ENCODE peak calls at places on chromosomes 11 and 22, in five cellular contexts. One of them, this sample, is unnamed.

GRCh38 chr11:108009497-108010360 is 1.0 kb downstream of the CUL5 start:
- DNase-seq in fibroblast of lung: peak; percentile 11
- DNase-seq in fibroblast of mammary gland: peak; percentile 18
- DNase-seq in cardiac fibroblast: peak; percentile 13
- DNase-seq in pancreas: no peak
- DNase-seq in this sample: peak; percentile 25

GRCh38 chr11:15199693-15200092 is 85.0 kb downstream of the INSC start:
- DNase-seq in fibroblast of lung: no peak
- DNase-seq in fibroblast of mammary gland: peak; percentile 79
- DNase-seq in cardiac fibroblast: peak; percentile 10
- DNase-seq in pancreas: peak; percentile 75
- DNase-seq in this sample: peak; percentile 39

GRCh38 chr22:21044931-21045584 is 688 bp upstream of the LRRC74B start:
- DNase-seq in fibroblast of lung: peak; percentile 57
- DNase-seq in fibroblast of mammary gland: peak; percentile 89
- DNase-seq in cardiac fibroblast: peak; percentile 73
- DNase-seq in pancreas: no peak
- DNase-seq in this sample: peak; percentile 64

GRCh38 chr11:13781153-13781552 is 112.7 kb downstream of the FAR1 start:
- DNase-seq in fibroblast of lung: no peak
- DNase-seq in fibroblast of mammary gland: no peak
- DNase-seq in cardiac fibroblast: no peak
- DNase-seq in pancreas: no peak
- DNase-seq in this sample: no peak

GRCh38 chr11:77411717-77412441 is 62.0 kb downstream of the PAK1 start:
- DNase-seq in fibroblast of lung: peak; percentile 81
- DNase-seq in fibroblast of mammary gland: peak; percentile 80
- DNase-seq in cardiac fibroblast: peak; percentile 88
- DNase-seq in pancreas: peak; percentile 92
- DNase-seq in this sample: peak; percentile 83

GRCh38 chr11:128506999-128507591 is 80.3 kb downstream of the ETS1 start:
- DNase-seq in fibroblast of lung: peak; percentile 99
- DNase-seq in fibroblast of mammary gland: peak; percentile 99
- DNase-seq in cardiac fibroblast: peak; percentile 94
- DNase-seq in pancreas: peak; percentile 73
- DNase-seq in this sample: peak; percentile 98

GRCh38 chr11:132901638-132902610 is 630.4 kb downstream of the OPCML start:
- DNase-seq in fibroblast of lung: no peak
- DNase-seq in fibroblast of mammary gland: no peak
- DNase-seq in cardiac fibroblast: no peak
- DNase-seq in pancreas: no peak
- DNase-seq in this sample: no peak

GRCh38 chr11:73965076-73965763 is 14.4 kb downstream of the DNAJB13 start:
- DNase-seq in fibroblast of lung: peak; percentile 14
- DNase-seq in fibroblast of mammary gland: peak; percentile 32
- DNase-seq in cardiac fibroblast: peak; percentile 28
- DNase-seq in pancreas: peak; percentile 35
- DNase-seq in this sample: peak; percentile 57

GRCh38 chr11:111759778-111760407 is 6.3 kb downstream of the PPP2R1B start:
- DNase-seq in fibroblast of lung: no peak
- DNase-seq in fibroblast of mammary gland: no peak
- DNase-seq in cardiac fibroblast: no peak
- DNase-seq in pancreas: no peak
- DNase-seq in this sample: no peak

GRCh38 chr22:48146426-48146825 is 1384.0 kb downstream of the TBC1D22A start:
- DNase-seq in fibroblast of lung: no peak
- DNase-seq in fibroblast of mammary gland: no peak
- DNase-seq in cardiac fibroblast: no peak
- DNase-seq in pancreas: no peak
- DNase-seq in this sample: no peak

GRCh38 chr11:118569670-118570069 is 2.5 kb upstream of the ARCN1 start:
- DNase-seq in fibroblast of lung: no peak
- DNase-seq in fibroblast of mammary gland: no peak
- DNase-seq in cardiac fibroblast: no peak
- DNase-seq in pancreas: no peak
- DNase-seq in this sample: no peak

GRCh38 chr11:124717786-124718634 is 21.7 kb upstream of the NRGN start:
- DNase-seq in fibroblast of lung: peak; percentile 28
- DNase-seq in fibroblast of mammary gland: peak; percentile 29
- DNase-seq in cardiac fibroblast: peak; percentile 44
- DNase-seq in pancreas: peak; percentile 59
- DNase-seq in this sample: no peak

GRCh38 chr11:110805764-110806163 is 93.5 kb upstream of the ARHGAP20 start:
- DNase-seq in fibroblast of lung: no peak
- DNase-seq in fibroblast of mammary gland: no peak
- DNase-seq in cardiac fibroblast: no peak
- DNase-seq in pancreas: no peak
- DNase-seq in this sample: no peak

GRCh38 chr22:50671641-50672040 is 982 bp upstream of the SHANK3 start:
- DNase-seq in fibroblast of lung: no peak
- DNase-seq in fibroblast of mammary gland: no peak
- DNase-seq in cardiac fibroblast: no peak
- DNase-seq in pancreas: no peak
- DNase-seq in this sample: no peak

GRCh38 chr22:22880645-22881044 is 7.0 kb upstream of the IGLL5 start:
- DNase-seq in fibroblast of lung: no peak
- DNase-seq in fibroblast of mammary gland: no peak
- DNase-seq in cardiac fibroblast: no peak
- DNase-seq in pancreas: no peak
- DNase-seq in this sample: no peak

GRCh38 chr22:23533328-23533762 is 46.7 kb downstream of the IGLL1 start:
- DNase-seq in fibroblast of lung: no peak
- DNase-seq in fibroblast of mammary gland: no peak
- DNase-seq in cardiac fibroblast: peak; percentile 52
- DNase-seq in pancreas: peak; percentile 63
- DNase-seq in this sample: peak; percentile 21

GRCh38 chr11:46279393-46280099 is 2.1 kb downstream of the CREB3L1 start:
- DNase-seq in fibroblast of lung: peak; percentile 80
- DNase-seq in fibroblast of mammary gland: peak; percentile 79
- DNase-seq in cardiac fibroblast: peak; percentile 84
- DNase-seq in pancreas: no peak
- DNase-seq in this sample: peak; percentile 70

GRCh38 chr11:67506426-67507032 is 1.4 kb upstream of the PITPNM1 start:
- DNase-seq in fibroblast of lung: no peak
- DNase-seq in fibroblast of mammary gland: no peak
- DNase-seq in cardiac fibroblast: no peak
- DNase-seq in pancreas: peak; percentile 61
- DNase-seq in this sample: no peak
- H3K4me3 ChIP-seq in fibroblast of lung: no peak overlapping the region
- H3K4me3 ChIP-seq in fibroblast of mammary gland: no peak overlapping the region
- H3K4me3 ChIP-seq in cardiac fibroblast: no peak overlapping the region
- H3K4me3 ChIP-seq in pancreas: peak overlapping the region; percentile 85
- H3K4me3 ChIP-seq in this sample: no peak overlapping the region

GRCh38 chr22:37119872-37120271 is 10.4 kb upstream of the TMPRSS6 start:
- DNase-seq in fibroblast of lung: no peak
- DNase-seq in fibroblast of mammary gland: no peak
- DNase-seq in cardiac fibroblast: no peak
- DNase-seq in pancreas: no peak
- DNase-seq in this sample: no peak

GRCh38 chr22:37122598-37123180 is 13.2 kb upstream of the TMPRSS6 start:
- DNase-seq in fibroblast of lung: no peak
- DNase-seq in fibroblast of mammary gland: no peak
- DNase-seq in cardiac fibroblast: no peak
- DNase-seq in pancreas: no peak
- DNase-seq in this sample: no peak

GRCh38 chr22:37123649-37124048 is 14.1 kb upstream of the TMPRSS6 start:
- DNase-seq in fibroblast of lung: no peak
- DNase-seq in fibroblast of mammary gland: no peak
- DNase-seq in cardiac fibroblast: no peak
- DNase-seq in pancreas: no peak
- DNase-seq in this sample: no peak

GRCh38 chr22:37120569-37121340 is 11.2 kb upstream of the TMPRSS6 start:
- DNase-seq in fibroblast of lung: no peak
- DNase-seq in fibroblast of mammary gland: no peak
- DNase-seq in cardiac fibroblast: no peak
- DNase-seq in pancreas: no peak
- DNase-seq in this sample: no peak

GRCh38 chr22:37121887-37122591 is 12.5 kb upstream of the TMPRSS6 start:
- DNase-seq in fibroblast of lung: no peak
- DNase-seq in fibroblast of mammary gland: peak; percentile 14
- DNase-seq in cardiac fibroblast: peak; percentile 35
- DNase-seq in pancreas: no peak
- DNase-seq in this sample: peak; percentile 9
- TF ChIP-seq CTCF in fibroblast of lung: no peak
- TF ChIP-seq CTCF in fibroblast of mammary gland: no peak
- TF ChIP-seq CTCF in cardiac fibroblast: peak; percentile 16
- TF ChIP-seq CTCF in pancreas: no peak
- TF ChIP-seq CTCF in this sample: no peak

GRCh38 chr11:65329503-65329902 is 4.1 kb upstream of the DPF2 start:
- DNase-seq in fibroblast of lung: no peak
- DNase-seq in fibroblast of mammary gland: no peak
- DNase-seq in cardiac fibroblast: no peak
- DNase-seq in pancreas: no peak
- DNase-seq in this sample: no peak
- H3K4me3 ChIP-seq in fibroblast of lung: no peak overlapping the region
- H3K4me3 ChIP-seq in fibroblast of mammary gland: no peak overlapping the region
- H3K4me3 ChIP-seq in cardiac fibroblast: no peak overlapping the region
- H3K4me3 ChIP-seq in pancreas: no peak overlapping the region
- H3K4me3 ChIP-seq in this sample: no peak overlapping the region

GRCh38 chr11:122816701-122817100 is 21.6 kb upstream of the CRTAM start:
- DNase-seq in fibroblast of lung: peak; percentile 50
- DNase-seq in fibroblast of mammary gland: no peak
- DNase-seq in cardiac fibroblast: peak; percentile 72
- DNase-seq in pancreas: no peak
- DNase-seq in this sample: no peak

GRCh38 chr11:122812612-122813011 is 25.7 kb upstream of the CRTAM start:
- DNase-seq in fibroblast of lung: no peak
- DNase-seq in fibroblast of mammary gland: no peak
- DNase-seq in cardiac fibroblast: no peak
- DNase-seq in pancreas: no peak
- DNase-seq in this sample: no peak

GRCh38 chr11:122815900-122816299 is 22.4 kb upstream of the CRTAM start:
- DNase-seq in fibroblast of lung: no peak
- DNase-seq in fibroblast of mammary gland: no peak
- DNase-seq in cardiac fibroblast: no peak
- DNase-seq in pancreas: no peak
- DNase-seq in this sample: no peak

GRCh38 chr11:122813176-122813917 is 25.0 kb upstream of the CRTAM start:
- DNase-seq in fibroblast of lung: no peak
- DNase-seq in fibroblast of mammary gland: no peak
- DNase-seq in cardiac fibroblast: no peak
- DNase-seq in pancreas: no peak
- DNase-seq in this sample: no peak

GRCh38 chr11:122814401-122814800 is 23.9 kb upstream of the CRTAM start:
- DNase-seq in fibroblast of lung: no peak
- DNase-seq in fibroblast of mammary gland: no peak
- DNase-seq in cardiac fibroblast: no peak
- DNase-seq in pancreas: no peak
- DNase-seq in this sample: no peak
- TF ChIP-seq CTCF in fibroblast of lung: peak; percentile 22
- TF ChIP-seq CTCF in fibroblast of mammary gland: peak; percentile 22
- TF ChIP-seq CTCF in cardiac fibroblast: peak; percentile 15
- TF ChIP-seq CTCF in pancreas: no peak
- TF ChIP-seq CTCF in this sample: peak; percentile 32

GRCh38 chr11:55949330-55949729 is 13.1 kb upstream of the OR5I1 start:
- DNase-seq in fibroblast of lung: no peak
- DNase-seq in fibroblast of mammary gland: no peak
- DNase-seq in cardiac fibroblast: no peak
- DNase-seq in pancreas: no peak
- DNase-seq in this sample: no peak
- H3K4me3 ChIP-seq in fibroblast of lung: no peak overlapping the region
- H3K4me3 ChIP-seq in fibroblast of mammary gland: no peak overlapping the region
- H3K4me3 ChIP-seq in cardiac fibroblast: no peak overlapping the region
- H3K4me3 ChIP-seq in pancreas: no peak overlapping the region
- H3K4me3 ChIP-seq in this sample: no peak overlapping the region

GRCh38 chr11:101848262-101848661 is 66.5 kb upstream of the CEP126 start:
- DNase-seq in fibroblast of lung: peak; percentile 65
- DNase-seq in fibroblast of mammary gland: peak; percentile 46
- DNase-seq in cardiac fibroblast: peak; percentile 31
- DNase-seq in pancreas: no peak
- DNase-seq in this sample: peak; percentile 44
- TF ChIP-seq CTCF in fibroblast of lung: peak; percentile 23
- TF ChIP-seq CTCF in fibroblast of mammary gland: peak; percentile 21
- TF ChIP-seq CTCF in cardiac fibroblast: peak; percentile 14
- TF ChIP-seq CTCF in pancreas: peak; percentile 17
- TF ChIP-seq CTCF in this sample: peak; percentile 19

DNA sequence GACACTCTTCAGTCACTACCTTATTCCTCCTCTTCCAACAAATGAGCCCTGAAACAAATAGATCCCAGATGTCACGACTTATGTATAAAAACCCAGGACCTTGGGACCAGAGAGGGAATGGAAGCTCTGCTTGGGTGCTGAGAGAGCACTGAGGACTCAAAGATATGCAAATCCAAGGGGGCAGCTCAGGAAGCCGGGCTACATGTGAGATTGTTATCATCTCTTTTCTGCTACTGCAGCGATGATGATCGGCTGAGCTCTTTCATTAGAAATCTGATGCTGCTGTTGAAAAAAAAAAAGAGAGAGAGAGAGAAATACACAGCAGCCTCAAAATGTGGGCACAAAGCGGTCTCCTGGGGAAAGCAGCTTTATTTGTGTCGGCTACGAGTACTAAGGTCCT is 120.3 kb downstream of the TRIM29 start:
- DNase-seq in fibroblast of lung: no peak
- DNase-seq in fibroblast of mammary gland: no peak
- DNase-seq in cardiac fibroblast: no peak
- DNase-seq in pancreas: no peak
- DNase-seq in this sample: no peak
- H3K4me3 ChIP-seq in fibroblast of lung: no peak overlapping the region
- H3K4me3 ChIP-seq in fibroblast of mammary gland: no peak overlapping the region
- H3K4me3 ChIP-seq in cardiac fibroblast: no peak overlapping the region
- H3K4me3 ChIP-seq in pancreas: no peak overlapping the region
- H3K4me3 ChIP-seq in this sample: no peak overlapping the region

DNA sequence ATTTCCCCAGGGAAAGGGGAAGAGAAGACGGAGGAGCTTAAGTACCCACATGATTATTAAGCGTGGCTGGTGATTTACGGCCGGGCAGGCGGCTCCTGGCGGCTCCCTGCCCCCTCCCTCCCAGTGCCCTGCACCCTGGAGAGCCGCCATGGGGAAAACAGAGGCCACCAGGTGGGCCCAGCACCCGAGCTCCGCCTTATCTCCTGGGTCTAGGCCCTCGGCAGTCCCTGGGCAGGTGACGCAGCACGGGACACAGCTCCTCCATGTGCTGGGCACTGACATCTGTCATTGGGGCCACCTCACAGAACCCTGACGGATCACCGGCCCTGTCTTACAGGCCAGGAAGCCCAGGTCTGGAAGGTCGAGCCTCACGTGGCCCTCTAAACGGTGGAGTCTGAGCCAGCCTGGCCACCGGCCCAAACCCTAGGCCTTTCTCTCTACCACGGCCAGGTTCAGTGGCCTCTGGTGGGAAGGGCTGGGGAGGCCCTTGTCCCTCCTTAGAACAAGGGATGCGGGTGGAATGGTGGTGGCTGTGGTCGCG is 60.2 kb upstream of the PPARA start:
- DNase-seq in fibroblast of lung: no peak
- DNase-seq in fibroblast of mammary gland: peak; percentile 72
- DNase-seq in cardiac fibroblast: no peak
- DNase-seq in pancreas: peak; percentile 81
- DNase-seq in this sample: peak; percentile 55
- TF ChIP-seq CTCF in fibroblast of lung: no peak
- TF ChIP-seq CTCF in fibroblast of mammary gland: no peak
- TF ChIP-seq CTCF in cardiac fibroblast: no peak
- TF ChIP-seq CTCF in pancreas: no peak
- TF ChIP-seq CTCF in this sample: no peak